ENCODE peak calls at places on chromosomes 6 and 20, in nine cellular contexts. C is stomach; F is NCI-H1417; G is progenitor cell of endocrine pancreas; A is A673; H is activated T-cell treated with anti-CD3 and anti-CD28 coated beads for 1 hour; X is T-helper 2 cell; Y is effector CD4-positive, alpha-beta T cell; W is body of pancreas. E is an unnamed sample.

GRCh38 chr6:143732539-143732938 is 54.8 kb downstream of the PHACTR2 start:
- DNase-seq in H (no peak), C (no peak), X (no peak), F (no peak), Y (no peak), W (no peak), A (no peak), G (no peak), E (no peak)

GRCh38 chr6:84779380-84779779 is 15.0 kb upstream of the TBX18 start:
- DNase-seq in C (no peak), A (peak; percentile 29), X (no peak), H (no peak), G (no peak), Y (no peak), F (no peak), W (no peak), E (no peak)

GRCh38 chr20:49785851-49786174 is 26.8 kb upstream of the SLC9A8 start:
- DNase-seq in H (no peak), X (no peak), F (no peak), A (no peak), C (no peak), W (no peak), Y (no peak), G (no peak), E (no peak)

GRCh38 chr6:57224769-57225515 is 2.8 kb upstream of the RAB23 start:
- DNase-seq in F (no peak), A (no peak), X (no peak), C (no peak), H (no peak), W (no peak), G (no peak), Y (no peak), E (no peak)

GRCh38 chr6:34547921-34548644 is 8.0 kb downstream of the SPDEF start:
- DNase-seq in A (no peak), C (peak; percentile 55), F (no peak), Y (no peak), X (no peak), W (no peak), G (no peak), H (no peak), E (no peak)

GRCh38 chr20:38551056-38551626 is 29.9 kb upstream of the ADIG start:
- DNase-seq in W (no peak), H (no peak), G (no peak), F (no peak), C (no peak), X (peak; percentile 67), Y (no peak), A (no peak), E (no peak)

GRCh38 chr6:109188115-109188411 is 92.8 kb downstream of the CEP57L1 start:
- DNase-seq in X (no peak), Y (no peak), C (no peak), W (no peak), G (no peak), H (no peak), A (no peak), F (no peak), E (no peak)

GRCh38 chr20:40175296-40175695 is 513.7 kb downstream of the MAFB start:
- DNase-seq in C (no peak), W (no peak), G (no peak), Y (no peak), A (no peak), X (no peak), F (no peak), H (no peak), E (no peak)

GRCh38 chr20:56851552-56851951 is 222.4 kb downstream of the TFAP2C start:
- DNase-seq in H (no peak), W (no peak), A (no peak), C (no peak), F (no peak), Y (no peak), X (no peak), G (no peak), E (no peak)

GRCh38 chr20:41293269-41294037 is 24.1 kb downstream of the ZHX3 start:
- DNase-seq in F (no peak), G (no peak), Y (no peak), X (no peak), W (no peak), C (no peak), H (no peak), A (no peak), E (no peak)